ENCODE peak calls at places on chromosomes 11 and 22, in seven cellular contexts. One of them, this sample, is unnamed.
A peak's percentile ranks its signal among the peaks of the same experiment; 100 is the strongest.

GRCh38 chr11:63795066-63795465 is 18.2 kb upstream of the SPINDOC start:
- DNase-seq in IMR-90: no peak
- DNase-seq in H9: no peak
- DNase-seq in mesendoderm: no peak
- DNase-seq in mesenchymal stem cell: no peak
- DNase-seq in trophoblast cell: no peak
- DNase-seq in H1: no peak
- DNase-seq in this sample: no peak

GRCh38 chr11:122097419-122098001 is 18.5 kb downstream of the BLID start:
- DNase-seq in IMR-90: peak; percentile 47
- DNase-seq in H9: no peak
- DNase-seq in mesendoderm: no peak
- DNase-seq in mesenchymal stem cell: peak; percentile 59
- DNase-seq in trophoblast cell: no peak
- DNase-seq in H1: no peak
- DNase-seq in this sample: no peak

GRCh38 chr11:113991170-113991569 is 16.3 kb downstream of the HTR3A start:
- DNase-seq in IMR-90: peak; percentile 8
- DNase-seq in H9: peak; percentile 61
- DNase-seq in mesendoderm: peak; percentile 69
- DNase-seq in mesenchymal stem cell: peak; percentile 52
- DNase-seq in trophoblast cell: peak; percentile 42
- DNase-seq in H1: no peak
- DNase-seq in this sample: peak; percentile 73

GRCh38 chr11:36441610-36442208 is 68.4 kb downstream of the TRAF6 start:
- DNase-seq in IMR-90: no peak
- DNase-seq in H9: no peak
- DNase-seq in mesendoderm: no peak
- DNase-seq in mesenchymal stem cell: no peak
- DNase-seq in trophoblast cell: no peak
- DNase-seq in H1: no peak
- DNase-seq in this sample: no peak

GRCh38 chr11:118068206-118068944 is 8.5 kb upstream of the TMPRSS4 start:
- DNase-seq in IMR-90: no peak
- DNase-seq in H9: peak; percentile 77
- DNase-seq in mesendoderm: peak; percentile 67
- DNase-seq in mesenchymal stem cell: no peak
- DNase-seq in trophoblast cell: peak; percentile 33
- DNase-seq in H1: no peak
- DNase-seq in this sample: no peak

GRCh38 chr11:67264886-67265632 is 1.2 kb upstream of the GRK2 start:
- DNase-seq in IMR-90: no peak
- DNase-seq in H9: no peak
- DNase-seq in mesendoderm: no peak
- DNase-seq in mesenchymal stem cell: no peak
- DNase-seq in trophoblast cell: no peak
- DNase-seq in H1: no peak
- DNase-seq in this sample: no peak

GRCh38 chr22:40020956-40021355 is 26.2 kb downstream of the FAM83F start:
- DNase-seq in IMR-90: no peak
- DNase-seq in H9: no peak
- DNase-seq in mesendoderm: no peak
- DNase-seq in mesenchymal stem cell: no peak
- DNase-seq in trophoblast cell: no peak
- DNase-seq in H1: no peak
- DNase-seq in this sample: no peak

GRCh38 chr22:20130739-20131592 is 638 bp upstream of the ZDHHC8 start:
- DNase-seq in IMR-90: peak; percentile 61
- DNase-seq in H9: peak; percentile 75
- DNase-seq in mesendoderm: peak; percentile 65
- DNase-seq in mesenchymal stem cell: peak; percentile 85
- DNase-seq in trophoblast cell: peak; percentile 61
- DNase-seq in H1: no peak
- DNase-seq in this sample: peak; percentile 74

GRCh38 chr11:1918436-1919315 is 827 bp upstream of the TNNT3 start:
- DNase-seq in IMR-90: no peak
- DNase-seq in H9: no peak
- DNase-seq in mesendoderm: no peak
- DNase-seq in mesenchymal stem cell: no peak
- DNase-seq in trophoblast cell: no peak
- DNase-seq in H1: no peak
- DNase-seq in this sample: no peak

GRCh38 chr11:59427068-59427382 is 812 bp upstream of the OR5A2 start:
- DNase-seq in IMR-90: no peak
- DNase-seq in H9: no peak
- DNase-seq in mesendoderm: peak; percentile 46
- DNase-seq in mesenchymal stem cell: no peak
- DNase-seq in trophoblast cell: no peak
- DNase-seq in H1: no peak
- DNase-seq in this sample: no peak

GRCh38 chr11:86230196-86230813 is 14.2 kb upstream of the EED start:
- DNase-seq in IMR-90: no peak
- DNase-seq in H9: no peak
- DNase-seq in mesendoderm: peak; percentile 40
- DNase-seq in mesenchymal stem cell: no peak
- DNase-seq in trophoblast cell: no peak
- DNase-seq in H1: no peak
- DNase-seq in this sample: no peak

GRCh38 chr22:39703890-39704658 is 133.5 kb downstream of the CACNA1I start:
- DNase-seq in IMR-90: peak; percentile 23
- DNase-seq in H9: no peak
- DNase-seq in mesendoderm: no peak
- DNase-seq in mesenchymal stem cell: no peak
- DNase-seq in trophoblast cell: no peak
- DNase-seq in H1: no peak
- DNase-seq in this sample: no peak

GRCh38 chr11:12426176-12426575 is 48.8 kb downstream of the PARVA start:
- DNase-seq in IMR-90: no peak
- DNase-seq in H9: no peak
- DNase-seq in mesendoderm: no peak
- DNase-seq in mesenchymal stem cell: no peak
- DNase-seq in trophoblast cell: no peak
- DNase-seq in H1: no peak
- DNase-seq in this sample: no peak

GRCh38 chr11:15229069-15229468 is 114.3 kb downstream of the INSC start:
- DNase-seq in IMR-90: peak; percentile 16
- DNase-seq in H9: no peak
- DNase-seq in mesendoderm: no peak
- DNase-seq in mesenchymal stem cell: peak; percentile 31
- DNase-seq in trophoblast cell: peak; percentile 53
- DNase-seq in H1: no peak
- DNase-seq in this sample: no peak

GRCh38 chr11:15234796-15235195 is 120.1 kb downstream of the INSC start:
- DNase-seq in IMR-90: no peak
- DNase-seq in H9: no peak
- DNase-seq in mesendoderm: no peak
- DNase-seq in mesenchymal stem cell: no peak
- DNase-seq in trophoblast cell: no peak
- DNase-seq in H1: no peak
- DNase-seq in this sample: no peak

GRCh38 chr11:15236514-15236913 is 121.8 kb downstream of the INSC start:
- DNase-seq in IMR-90: no peak
- DNase-seq in H9: peak; percentile 30
- DNase-seq in mesendoderm: peak; percentile 57
- DNase-seq in mesenchymal stem cell: no peak
- DNase-seq in trophoblast cell: no peak
- DNase-seq in H1: no peak
- DNase-seq in this sample: no peak

GRCh38 chr11:15232496-15232895 is 117.8 kb downstream of the INSC start:
- DNase-seq in IMR-90: no peak
- DNase-seq in H9: no peak
- DNase-seq in mesendoderm: no peak
- DNase-seq in mesenchymal stem cell: no peak
- DNase-seq in trophoblast cell: no peak
- DNase-seq in H1: no peak
- DNase-seq in this sample: no peak

DNA sequence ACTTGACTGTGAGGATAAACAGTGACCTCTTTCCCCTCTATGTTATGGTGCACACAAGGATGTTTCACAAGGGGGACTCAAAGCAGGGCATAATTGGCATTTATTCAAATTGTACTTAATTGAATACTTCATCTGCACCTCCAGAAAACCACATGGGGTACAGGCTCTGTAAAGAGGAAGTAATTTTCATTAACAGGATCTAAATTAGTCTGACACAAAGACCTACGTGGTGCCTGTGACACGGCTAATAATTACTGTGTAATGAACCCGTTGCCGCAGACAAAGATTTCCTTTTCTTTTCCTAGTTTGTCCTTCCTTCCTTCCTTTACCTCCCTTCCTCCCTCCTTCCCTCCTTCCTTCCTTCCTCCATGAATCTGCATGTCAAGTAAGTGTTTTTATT is 118.7 kb downstream of the INSC start:
- DNase-seq in IMR-90: no peak
- DNase-seq in H9: no peak
- DNase-seq in mesendoderm: no peak
- DNase-seq in mesenchymal stem cell: no peak
- DNase-seq in trophoblast cell: no peak
- DNase-seq in H1: no peak
- DNase-seq in this sample: no peak
- H2BK120ac ChIP-seq in IMR-90: no peak overlapping the region
- H2BK120ac ChIP-seq in H9: no peak overlapping the region
- H2BK120ac ChIP-seq in mesendoderm: no peak overlapping the region
- H2BK120ac ChIP-seq in mesenchymal stem cell: no peak overlapping the region
- H2BK120ac ChIP-seq in trophoblast cell: no peak overlapping the region
- H2BK120ac ChIP-seq in H1: no peak overlapping the region
- H2BK120ac ChIP-seq in this sample: no peak overlapping the region

DNA sequence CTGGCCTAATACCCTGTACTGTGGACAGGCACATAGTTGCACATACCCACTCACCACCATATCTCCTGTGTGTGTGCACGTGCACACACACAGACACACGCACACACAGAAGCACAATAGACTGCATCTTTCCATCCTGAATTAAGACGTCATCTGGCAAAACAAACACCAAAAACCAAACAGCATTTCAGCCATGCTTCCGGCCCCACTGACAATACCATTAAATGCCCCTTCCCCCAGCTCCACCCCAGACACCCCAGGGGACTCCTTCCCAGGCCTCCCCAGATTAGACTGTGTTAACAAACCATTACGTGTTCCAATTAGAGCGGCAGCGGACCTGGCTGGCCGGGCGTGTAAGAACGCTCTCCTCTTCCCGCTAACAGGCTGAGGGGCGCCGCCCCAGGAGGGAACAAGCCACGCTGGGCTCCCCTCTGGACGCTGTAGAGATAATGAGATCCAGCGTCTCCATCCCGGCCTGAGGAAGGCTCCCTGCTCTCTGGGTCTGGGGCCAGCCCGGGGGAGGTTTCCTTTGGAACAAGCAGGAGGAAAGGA is 72.7 kb downstream of the TP53I11 start:
- DNase-seq in IMR-90: no peak
- DNase-seq in H9: no peak
- DNase-seq in mesendoderm: peak; percentile 61
- DNase-seq in mesenchymal stem cell: peak; percentile 29
- DNase-seq in trophoblast cell: no peak
- DNase-seq in H1: no peak
- DNase-seq in this sample: peak; percentile 73
- H2BK120ac ChIP-seq in IMR-90: no peak overlapping the region
- H2BK120ac ChIP-seq in H9: no peak overlapping the region
- H2BK120ac ChIP-seq in mesendoderm: no peak overlapping the region
- H2BK120ac ChIP-seq in mesenchymal stem cell: no peak overlapping the region
- H2BK120ac ChIP-seq in trophoblast cell: no peak overlapping the region
- H2BK120ac ChIP-seq in H1: peak overlapping the region; percentile 93
- H2BK120ac ChIP-seq in this sample: no peak overlapping the region

GRCh38 chr11:129842138-129842537 is 26.5 kb downstream of the TMEM45B start:
- DNase-seq in IMR-90: no peak
- DNase-seq in H9: no peak
- DNase-seq in mesendoderm: no peak
- DNase-seq in mesenchymal stem cell: no peak
- DNase-seq in trophoblast cell: no peak
- DNase-seq in H1: no peak
- DNase-seq in this sample: no peak

GRCh38 chr11:129852125-129852740 is 36.6 kb downstream of the TMEM45B start:
- DNase-seq in IMR-90: no peak
- DNase-seq in H9: no peak
- DNase-seq in mesendoderm: no peak
- DNase-seq in mesenchymal stem cell: no peak
- DNase-seq in trophoblast cell: peak; percentile 78
- DNase-seq in H1: no peak
- DNase-seq in this sample: no peak

GRCh38 chr11:129849447-129850130 is 33.9 kb downstream of the TMEM45B start:
- DNase-seq in IMR-90: no peak
- DNase-seq in H9: no peak
- DNase-seq in mesendoderm: no peak
- DNase-seq in mesenchymal stem cell: no peak
- DNase-seq in trophoblast cell: peak; percentile 94
- DNase-seq in H1: no peak
- DNase-seq in this sample: no peak

GRCh38 chr11:129846508-129847335 is 31.1 kb downstream of the TMEM45B start:
- DNase-seq in IMR-90: peak; percentile 92
- DNase-seq in H9: no peak
- DNase-seq in mesendoderm: no peak
- DNase-seq in mesenchymal stem cell: peak; percentile 95
- DNase-seq in trophoblast cell: peak; percentile 64
- DNase-seq in H1: no peak
- DNase-seq in this sample: no peak
- H2BK120ac ChIP-seq in IMR-90: no peak overlapping the region
- H2BK120ac ChIP-seq in H9: no peak overlapping the region
- H2BK120ac ChIP-seq in mesendoderm: no peak overlapping the region
- H2BK120ac ChIP-seq in mesenchymal stem cell: no peak overlapping the region
- H2BK120ac ChIP-seq in trophoblast cell: no peak overlapping the region
- H2BK120ac ChIP-seq in H1: no peak overlapping the region
- H2BK120ac ChIP-seq in this sample: no peak overlapping the region

DNA sequence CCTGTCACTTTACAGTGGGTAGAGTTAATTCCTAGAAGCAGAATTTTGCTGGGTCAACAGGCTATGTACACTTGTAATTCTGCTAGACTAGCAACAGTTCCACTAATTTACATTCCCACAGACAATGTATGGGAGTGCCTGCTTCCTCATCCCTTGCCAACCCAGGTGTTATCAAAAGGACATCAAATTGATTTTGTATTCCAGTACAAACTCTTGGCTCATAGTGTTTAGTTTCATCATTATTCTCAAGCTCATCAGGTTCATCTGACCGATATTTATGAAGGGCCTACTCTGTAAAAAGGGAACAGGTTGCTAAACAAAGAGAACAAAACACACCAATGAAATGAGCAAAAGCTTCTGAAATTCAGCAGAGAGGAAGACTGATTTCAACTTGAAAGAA is 30.7 kb downstream of the PITPNB start:
- DNase-seq in IMR-90: no peak
- DNase-seq in H9: no peak
- DNase-seq in mesendoderm: no peak
- DNase-seq in mesenchymal stem cell: no peak
- DNase-seq in trophoblast cell: no peak
- DNase-seq in H1: no peak
- DNase-seq in this sample: no peak
- H2BK120ac ChIP-seq in IMR-90: peak overlapping the region; percentile 11
- H2BK120ac ChIP-seq in H9: no peak overlapping the region
- H2BK120ac ChIP-seq in mesendoderm: no peak overlapping the region
- H2BK120ac ChIP-seq in mesenchymal stem cell: no peak overlapping the region
- H2BK120ac ChIP-seq in trophoblast cell: no peak overlapping the region
- H2BK120ac ChIP-seq in H1: no peak overlapping the region
- H2BK120ac ChIP-seq in this sample: no peak overlapping the region

GRCh38 chr22:29133603-29134133 is 60.8 kb downstream of the KREMEN1 start:
- DNase-seq in IMR-90: no peak
- DNase-seq in H9: no peak
- DNase-seq in mesendoderm: no peak
- DNase-seq in mesenchymal stem cell: no peak
- DNase-seq in trophoblast cell: no peak
- DNase-seq in H1: no peak
- DNase-seq in this sample: no peak
- H2BK120ac ChIP-seq in IMR-90: no peak overlapping the region
- H2BK120ac ChIP-seq in H9: no peak overlapping the region
- H2BK120ac ChIP-seq in mesendoderm: no peak overlapping the region
- H2BK120ac ChIP-seq in mesenchymal stem cell: no peak overlapping the region
- H2BK120ac ChIP-seq in trophoblast cell: no peak overlapping the region
- H2BK120ac ChIP-seq in H1: no peak overlapping the region
- H2BK120ac ChIP-seq in this sample: no peak overlapping the region

This sample was measured in neuronal stem cell.